ENCODE peak calls at places on chromosome 20, in four cellular contexts. One of them, this sample, is unnamed.

GRCh38 chr20:57464642-57465211 is 60.2 kb downstream of the CTCFL start:
- DNase-seq in WTC11: no peak
- DNase-seq in HepG2: peak
- DNase-seq in A549: peak
- DNase-seq in this sample: peak

GRCh38 chr20:58308680-58309527 is 611 bp upstream of the RAB22A start:
- DNase-seq in A549: peak
- DNase-seq in WTC11: peak
- DNase-seq in HepG2: no peak
- DNase-seq in this sample: peak

GRCh38 chr20:12466915-12467314 is 541.9 kb upstream of the SPTLC3 start:
- DNase-seq in A549: no peak
- DNase-seq in WTC11: no peak
- DNase-seq in HepG2: no peak
- DNase-seq in this sample: no peak

GRCh38 chr20:33169176-33169794 is 1.3 kb downstream of the BPIFA2 start:
- DNase-seq in A549: peak
- DNase-seq in HepG2: peak
- DNase-seq in WTC11: peak
- DNase-seq in this sample: peak

GRCh38 chr20:23120936-23121765 is 35.0 kb upstream of the CD93 start:
- DNase-seq in WTC11: no peak
- DNase-seq in HepG2: no peak
- DNase-seq in A549: no peak
- DNase-seq in this sample: peak

GRCh38 chr20:1015181-1015580 is 13.1 kb upstream of the RSPO4 start:
- DNase-seq in A549: no peak
- DNase-seq in WTC11: no peak
- DNase-seq in HepG2: no peak
- DNase-seq in this sample: no peak

GRCh38 chr20:433300-433975 is 25.3 kb downstream of the RBCK1 start:
- DNase-seq in HepG2: no peak
- DNase-seq in WTC11: no peak
- DNase-seq in A549: no peak
- DNase-seq in this sample: no peak

GRCh38 chr20:53937929-53938367 is 132.4 kb downstream of the BCAS1 start:
- DNase-seq in A549: no peak
- DNase-seq in HepG2: peak
- DNase-seq in WTC11: no peak
- DNase-seq in this sample: no peak

GRCh38 chr20:47720636-47721427 is 64.4 kb downstream of the SULF2 start:
- DNase-seq in WTC11: no peak
- DNase-seq in HepG2: no peak
- DNase-seq in A549: no peak
- DNase-seq in this sample: no peak

GRCh38 chr20:63048516-63049190 is 41.9 kb upstream of the BHLHE23 start:
- DNase-seq in A549: no peak
- DNase-seq in WTC11: no peak
- DNase-seq in HepG2: no peak
- DNase-seq in this sample: no peak

GRCh38 chr20:16505894-16506293 is 67.4 kb downstream of the KIF16B start:
- DNase-seq in HepG2: no peak
- DNase-seq in A549: no peak
- DNase-seq in WTC11: no peak
- DNase-seq in this sample: no peak

GRCh38 chr20:5580940-5581708 is 169.1 kb upstream of the SHLD1 start:
- DNase-seq in WTC11: no peak
- DNase-seq in A549: no peak
- DNase-seq in HepG2: no peak
- DNase-seq in this sample: no peak

GRCh38 chr20:4555188-4555893 is 166.4 kb upstream of the PRND start:
- DNase-seq in HepG2: no peak
- DNase-seq in A549: peak
- DNase-seq in WTC11: no peak
- DNase-seq in this sample: no peak

GRCh38 chr20:46214831-46215488 is 93.3 kb downstream of the CDH22 start:
- DNase-seq in A549: no peak
- DNase-seq in WTC11: no peak
- DNase-seq in HepG2: no peak
- DNase-seq in this sample: no peak
- TF ChIP-seq NR3C1 in A549: no peak
- TF ChIP-seq NR3C1 in WTC11: no peak
- TF ChIP-seq NR3C1 in HepG2: no peak
- TF ChIP-seq NR3C1 in this sample: no peak

DNA sequence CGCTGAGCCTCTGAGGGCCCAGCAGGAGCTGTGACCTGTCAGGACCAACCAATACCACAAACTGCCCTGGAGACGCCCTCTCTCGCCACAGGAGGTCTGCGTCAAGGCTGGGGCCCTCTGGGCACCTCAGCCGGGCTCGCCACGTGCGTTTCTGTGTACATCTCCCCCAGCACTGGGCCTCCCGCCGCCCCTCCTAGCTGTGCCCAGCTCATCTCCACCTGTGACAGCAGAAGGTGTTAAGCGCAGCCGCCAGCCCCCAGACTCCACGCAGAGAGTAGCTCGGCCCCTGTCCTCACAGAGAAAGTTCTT is 91.4 kb downstream of the TAF4 start:
- DNase-seq in HepG2: no peak
- DNase-seq in A549: no peak
- DNase-seq in WTC11: no peak
- DNase-seq in this sample: no peak
- TF ChIP-seq NR3C1 in HepG2: no peak
- TF ChIP-seq NR3C1 in A549: no peak
- TF ChIP-seq NR3C1 in WTC11: no peak
- TF ChIP-seq NR3C1 in this sample: no peak

GRCh38 chr20:15195378-15195777 is 858.0 kb upstream of the FLRT3 start:
- DNase-seq in A549: no peak
- DNase-seq in HepG2: no peak
- DNase-seq in WTC11: no peak
- DNase-seq in this sample: no peak
- TF ChIP-seq NR3C1 in A549: no peak
- TF ChIP-seq NR3C1 in HepG2: no peak
- TF ChIP-seq NR3C1 in WTC11: no peak
- TF ChIP-seq NR3C1 in this sample: no peak

DNA sequence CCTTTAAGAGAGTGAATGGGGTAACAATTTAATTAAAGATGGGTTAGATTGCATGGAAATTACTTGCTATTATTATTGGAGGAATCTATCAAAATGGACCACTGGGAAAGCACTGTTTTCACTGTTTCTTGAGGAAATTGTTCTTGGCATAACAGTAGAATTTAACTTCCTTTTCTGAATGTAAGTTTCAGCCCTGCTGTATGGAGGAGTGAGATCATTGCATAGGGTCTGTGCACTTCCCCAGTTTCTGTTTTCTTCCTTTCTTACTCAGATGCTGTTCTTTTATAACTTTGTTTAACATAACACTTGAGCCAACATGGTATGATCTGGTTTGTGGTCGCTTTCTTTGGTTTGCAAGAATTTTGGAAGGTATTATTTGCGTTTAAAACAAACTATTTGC is 373.8 kb downstream of the PLCB1 start:
- DNase-seq in HepG2: no peak
- DNase-seq in WTC11: no peak
- DNase-seq in A549: no peak
- DNase-seq in this sample: no peak
- TF ChIP-seq NR3C1 in HepG2: no peak
- TF ChIP-seq NR3C1 in WTC11: no peak
- TF ChIP-seq NR3C1 in A549: no peak
- TF ChIP-seq NR3C1 in this sample: no peak

GRCh38 chr20:20329564-20329963 is 38.3 kb upstream of the INSM1 start:
- DNase-seq in WTC11: no peak
- DNase-seq in A549: no peak
- DNase-seq in HepG2: no peak
- DNase-seq in this sample: no peak

GRCh38 chr20:20331796-20332195 is 36.1 kb upstream of the INSM1 start:
- DNase-seq in A549: no peak
- DNase-seq in HepG2: no peak
- DNase-seq in WTC11: no peak
- DNase-seq in this sample: no peak

GRCh38 chr20:20322912-20323311 is 45.0 kb upstream of the INSM1 start:
- DNase-seq in A549: no peak
- DNase-seq in HepG2: no peak
- DNase-seq in WTC11: no peak
- DNase-seq in this sample: no peak

GRCh38 chr20:20321917-20322316 is 46.0 kb upstream of the INSM1 start:
- DNase-seq in A549: no peak
- DNase-seq in WTC11: no peak
- DNase-seq in HepG2: no peak
- DNase-seq in this sample: no peak

DNA sequence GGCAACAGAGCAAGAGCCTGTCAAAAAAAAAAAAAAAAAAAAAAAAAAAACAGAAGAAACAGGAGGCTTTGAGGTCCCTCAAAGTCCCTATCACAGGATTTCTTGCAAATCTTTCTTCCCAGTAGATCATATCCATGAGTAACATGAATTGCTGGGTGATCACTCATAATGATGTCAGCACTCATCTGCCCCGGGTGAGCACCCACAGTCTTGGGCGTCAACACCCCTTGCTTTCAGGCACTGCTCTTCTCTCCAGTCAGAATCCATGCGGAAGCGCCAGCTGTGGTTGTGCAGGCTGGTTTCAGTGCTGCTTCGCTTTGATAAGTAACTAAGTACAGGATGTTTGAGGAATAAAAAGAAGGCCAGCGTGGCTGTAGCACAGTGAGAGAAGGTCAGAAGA is 40.1 kb upstream of the INSM1 start:
- DNase-seq in HepG2: no peak
- DNase-seq in A549: peak
- DNase-seq in WTC11: no peak
- DNase-seq in this sample: no peak
- TF ChIP-seq NR3C1 in HepG2: no peak
- TF ChIP-seq NR3C1 in A549: no peak
- TF ChIP-seq NR3C1 in WTC11: no peak
- TF ChIP-seq NR3C1 in this sample: no peak

DNA sequence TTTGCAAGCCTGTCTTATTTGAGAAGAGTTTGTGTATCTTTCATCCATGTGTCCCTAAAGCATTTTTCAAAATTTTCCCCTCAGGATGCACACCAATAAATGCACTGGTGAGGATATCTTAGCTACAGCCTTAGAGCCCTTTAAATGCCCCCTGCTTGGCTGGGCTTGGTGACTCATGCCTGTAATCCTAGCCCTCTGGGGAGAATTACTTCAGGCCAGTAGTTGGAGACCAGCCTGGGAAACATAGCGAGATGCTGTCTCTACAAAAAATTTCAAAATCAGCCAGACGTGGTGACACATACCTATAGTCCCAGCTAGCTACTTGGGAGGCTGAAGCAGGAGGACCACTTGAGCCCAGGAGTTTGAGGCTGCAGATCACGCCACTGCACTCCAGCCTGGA is 33.8 kb upstream of the PLCB4 start:
- DNase-seq in WTC11: no peak
- DNase-seq in HepG2: no peak
- DNase-seq in A549: peak
- DNase-seq in this sample: no peak
- TF ChIP-seq NR3C1 in WTC11: no peak
- TF ChIP-seq NR3C1 in HepG2: no peak
- TF ChIP-seq NR3C1 in A549: no peak
- TF ChIP-seq NR3C1 in this sample: no peak

GRCh38 chr20:31841928-31842327 is 3.5 kb downstream of the FOXS1 start:
- DNase-seq in WTC11: no peak
- DNase-seq in HepG2: peak
- DNase-seq in A549: peak
- DNase-seq in this sample: peak
- TF ChIP-seq NR3C1 in WTC11: no peak
- TF ChIP-seq NR3C1 in HepG2: no peak
- TF ChIP-seq NR3C1 in A549: no peak
- TF ChIP-seq NR3C1 in this sample: no peak

DNA sequence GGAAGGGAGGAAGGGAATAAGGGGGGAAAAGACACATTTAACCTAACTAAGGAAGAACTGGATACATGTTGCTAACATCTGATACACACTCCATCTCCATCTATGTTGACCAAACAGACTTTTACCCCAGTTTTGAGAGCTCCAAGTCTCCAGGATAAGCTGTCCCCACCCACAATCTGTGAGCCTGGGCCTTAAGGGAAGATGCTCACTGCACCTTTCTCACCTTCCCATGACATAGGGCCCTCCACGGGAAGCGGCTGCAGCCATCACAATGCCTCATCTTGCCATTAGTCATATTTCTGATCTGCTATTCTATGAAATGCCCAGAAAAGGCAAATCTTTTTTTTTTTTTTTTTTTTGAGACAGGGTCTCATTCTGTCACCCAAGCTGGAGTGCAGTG is 126.6 kb upstream of the SALL4 start:
- DNase-seq in WTC11: no peak
- DNase-seq in HepG2: no peak
- DNase-seq in A549: no peak
- DNase-seq in this sample: no peak
- TF ChIP-seq NR3C1 in WTC11: no peak
- TF ChIP-seq NR3C1 in HepG2: no peak
- TF ChIP-seq NR3C1 in A549: no peak
- TF ChIP-seq NR3C1 in this sample: no peak

GRCh38 chr20:8242827-8243764 is 111.0 kb downstream of the PLCB1 start:
- DNase-seq in A549: no peak
- DNase-seq in HepG2: no peak
- DNase-seq in WTC11: no peak
- DNase-seq in this sample: no peak
- TF ChIP-seq NR3C1 in A549: no peak
- TF ChIP-seq NR3C1 in HepG2: no peak
- TF ChIP-seq NR3C1 in WTC11: no peak
- TF ChIP-seq NR3C1 in this sample: no peak

DNA sequence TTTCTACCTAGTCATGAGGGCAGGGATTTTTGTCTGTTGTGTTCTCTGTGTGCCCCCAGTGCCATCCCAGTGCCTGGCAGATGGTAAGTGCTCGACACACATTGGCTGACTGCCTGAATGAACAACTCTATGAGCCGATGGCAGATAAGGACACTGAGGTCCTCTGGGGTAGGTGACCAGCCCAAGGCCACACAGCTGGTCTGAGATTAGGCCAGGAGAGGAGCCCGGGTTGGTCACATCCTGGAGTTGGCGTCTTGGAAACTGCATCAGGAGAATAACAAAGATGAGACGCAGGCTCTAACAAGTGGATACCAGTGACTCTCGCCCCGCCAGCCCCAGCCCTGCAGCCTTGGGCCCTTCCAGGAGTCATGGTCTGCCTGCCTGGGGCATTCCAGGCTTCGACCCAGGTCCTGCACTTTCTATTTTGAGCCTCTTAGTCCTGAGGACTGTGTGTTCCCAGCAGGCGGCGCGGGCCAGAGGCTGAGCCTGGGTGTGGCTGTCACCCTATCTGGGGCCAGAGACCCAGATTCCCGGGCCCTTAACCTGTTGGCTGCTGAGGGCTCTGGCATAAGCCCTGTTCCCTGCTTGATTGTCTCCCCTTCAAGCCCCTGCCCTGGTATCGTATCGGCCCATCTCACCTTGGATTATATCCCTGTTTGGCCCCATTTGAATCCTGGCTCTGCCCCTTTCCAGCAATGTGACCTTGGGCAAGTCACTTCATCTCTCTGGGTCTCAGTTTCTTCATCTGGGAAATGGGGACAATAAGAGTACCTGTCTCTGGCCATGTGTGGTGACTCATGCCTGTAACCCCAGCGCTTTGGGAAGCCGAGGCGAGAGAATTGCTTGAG is 88.3 kb downstream of the CEBPB start:
- DNase-seq in WTC11: no peak
- DNase-seq in HepG2: peak
- DNase-seq in A549: peak
- DNase-seq in this sample: peak
- TF ChIP-seq NR3C1 in WTC11: no peak
- TF ChIP-seq NR3C1 in HepG2: no peak
- TF ChIP-seq NR3C1 in A549: no peak
- TF ChIP-seq NR3C1 in this sample: no peak